ENCODE peak calls at places on chromosomes 2 and 18, in five cellular contexts. P, Y, I, T and E are unnamed samples.

GRCh38 chr2:2331905-2332280 is 818 bp upstream of the MYT1L start:
- DNase-seq in Y (no peak), I (no peak), T (no peak), P (peak), E (no peak)

GRCh38 chr2:2665834-2666133 is 334.7 kb upstream of the MYT1L start:
- DNase-seq in T (no peak), P (no peak), I (no peak), Y (no peak), E (no peak)

GRCh38 chr2:237210763-237211162 is 125.1 kb downstream of the COPS8 start:
- DNase-seq in P (no peak), Y (no peak), I (no peak), T (no peak), E (no peak)

GRCh38 chr2:217837001-217837491 is 165.7 kb downstream of the TNS1 start:
- DNase-seq in T (peak), P (no peak), Y (peak), I (no peak), E (no peak)

GRCh38 chr18:68314403-68314802 is 400.5 kb downstream of the TMX3 start:
- DNase-seq in Y (no peak), I (no peak), T (peak), P (no peak), E (peak)

GRCh38 chr2:234098675-234099195 is 48.2 kb downstream of the SPP2 start:
- DNase-seq in I (no peak), T (no peak), P (no peak), Y (no peak), E (no peak)

GRCh38 chr2:151916632-151917031 is 88.4 kb upstream of the ARL5A start:
- DNase-seq in I (no peak), P (no peak), Y (no peak), T (no peak), E (no peak)

GRCh38 chr2:105617631-105618350 is 126.9 kb upstream of the NCK2 start:
- DNase-seq in I (no peak), P (no peak), Y (no peak), T (peak), E (no peak)

GRCh38 chr2:201709747-201710146 is 11.3 kb upstream of the MPP4 start:
- DNase-seq in Y (no peak), P (no peak), T (no peak), I (no peak), E (no peak)

GRCh38 chr2:7738596-7738995 is 821.4 kb downstream of the RNF144A start:
- DNase-seq in Y (no peak), T (no peak), I (no peak), P (no peak), E (no peak)

GRCh38 chr18:23515911-23516546 is 12.7 kb downstream of the RMC1 start:
- DNase-seq in I (peak), T (peak), Y (no peak), P (peak), E (peak)

GRCh38 chr2:189253841-189254240 is 74.3 kb upstream of the COL5A2 start:
- DNase-seq in P (no peak), T (no peak), I (no peak), Y (no peak), E (no peak)

GRCh38 chr18:63588869-63589268 is 1.7 kb downstream of the SERPINB13 start:
- DNase-seq in P (no peak), T (no peak), Y (no peak), I (no peak), E (no peak)

GRCh38 chr2:240269380-240269779 is 128.9 kb upstream of the OTOS start:
- DNase-seq in T (no peak), P (no peak), I (no peak), Y (peak), E (no peak)

GRCh38 chr2:38483773-38484501 is 106.9 kb upstream of the ATL2 start:
- DNase-seq in P (no peak), T (no peak), I (no peak), Y (no peak), E (no peak)

GRCh38 chr2:222707102-222707688 is 35.7 kb downstream of the MOGAT1 start:
- DNase-seq in I (no peak), T (no peak), P (no peak), Y (no peak), E (no peak)

GRCh38 chr18:77101410-77102245 is 31.0 kb downstream of the MBP start:
- DNase-seq in I (peak), P (no peak), T (peak), Y (peak), E (peak)

GRCh38 chr18:6543330-6543908 is 128.7 kb upstream of the L3MBTL4 start:
- DNase-seq in Y (no peak), P (peak), T (peak), I (peak), E (no peak)

GRCh38 chr2:183579686-183580085 is 455.4 kb downstream of the NUP35 start:
- DNase-seq in P (peak), I (no peak), T (peak), Y (no peak), E (peak)

GRCh38 chr2:208929489-208929864 is 494.4 kb upstream of the MAP2 start:
- DNase-seq in I (no peak), T (no peak), P (no peak), Y (no peak), E (no peak)

GRCh38 chr2:226478121-226478809 is 321.4 kb downstream of the IRS1 start:
- DNase-seq in I (peak), P (peak), Y (peak), T (peak), E (peak)

GRCh38 chr2:237540823-237541222 is 25.6 kb upstream of the PRLH start:
- DNase-seq in Y (no peak), I (no peak), P (no peak), T (no peak), E (peak)

GRCh38 chr2:127100261-127101047 is 6.5 kb downstream of the BIN1 start:
- DNase-seq in P (no peak), I (peak), T (peak), Y (no peak), E (no peak)

GRCh38 chr2:232273903-232274598 is 104.5 kb upstream of the ALPP start:
- DNase-seq in T (no peak), P (no peak), Y (no peak), I (no peak), E (no peak)

GRCh38 chr2:74267068-74267467 is 68.7 kb downstream of the MTHFD2 start:
- DNase-seq in P (peak), T (peak), Y (no peak), I (peak), E (no peak)

GRCh38 chr18:3605562-3606443 is 155.8 kb downstream of the TGIF1 start:
- DNase-seq in I (no peak), T (peak), P (no peak), Y (no peak), E (peak)

GRCh38 chr2:137190411-137191190 is 425.3 kb downstream of the THSD7B start:
- DNase-seq in I (no peak), P (peak), Y (no peak), T (no peak), E (peak)

GRCh38 chr18:74652392-74652988 is 54.8 kb downstream of the ZNF407 start:
- DNase-seq in T (peak), I (peak), Y (no peak), P (peak), E (peak)

GRCh38 chr18:66754335-66754734 is 150.4 kb upstream of the CDH19 start:
- DNase-seq in T (no peak), I (no peak), P (no peak), Y (no peak), E (no peak)

GRCh38 chr2:121974919-121975654 is 219.6 kb downstream of the TSN start:
- DNase-seq in T (peak), P (peak), Y (no peak), I (peak), E (peak)
- H3K27ac ChIP-seq in T (peak), P (no peak), Y (peak), I (no peak), E (no peak)

GRCh38 chr18:34492652-34493051 is 217.4 kb upstream of the DTNA start:
- DNase-seq in P (no peak), I (no peak), T (peak), Y (no peak), E (no peak)
- H3K4me3 ChIP-seq in P (peak), I (no peak), T (peak), Y (peak), E (peak)

DNA sequence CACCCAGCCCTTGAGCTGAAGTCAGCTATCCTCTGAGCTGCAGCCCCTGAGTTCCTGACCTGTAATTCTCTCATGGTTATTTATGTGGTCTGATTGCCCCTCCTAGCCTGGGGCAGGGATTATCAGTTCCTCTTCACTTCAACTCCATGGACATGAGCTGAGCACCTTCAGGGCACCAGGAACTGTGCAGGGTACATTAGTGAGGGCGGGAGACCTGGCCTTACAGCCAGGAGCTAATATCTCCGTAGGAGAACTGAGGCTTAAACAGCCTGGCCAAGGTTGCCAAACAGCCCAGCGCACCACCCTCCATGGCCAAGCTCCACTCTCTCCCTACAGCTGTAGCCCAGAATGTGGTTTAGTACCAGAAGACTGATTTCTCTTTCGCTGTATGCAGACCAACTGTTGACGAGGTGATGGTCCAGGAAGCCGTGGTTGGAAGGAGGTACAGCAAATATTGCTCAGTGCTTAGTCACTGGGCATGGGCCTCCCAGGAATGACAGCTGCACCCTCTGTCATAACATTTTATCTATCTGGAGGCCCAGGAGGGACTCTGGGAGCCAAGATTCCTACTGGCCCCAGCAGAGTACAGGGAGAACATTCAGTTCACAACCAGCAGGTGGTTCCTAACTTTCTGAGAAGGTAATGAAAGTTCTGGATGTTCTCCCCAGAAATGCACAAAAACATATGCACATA is 228.7 kb upstream of the SIX2 start:
- DNase-seq in P (no peak), Y (peak), T (peak), I (peak), E (peak)
- TF ChIP-seq CTCF in P (peak), Y (no peak), T (peak), I (peak), E (peak)

GRCh38 chr2:19802088-19802806 is 99.5 kb downstream of the TTC32 start:
- DNase-seq in Y (no peak), T (no peak), P (no peak), I (no peak), E (peak)
- H3K27ac ChIP-seq in Y (peak), T (peak), P (no peak), I (peak), E (peak)

DNA sequence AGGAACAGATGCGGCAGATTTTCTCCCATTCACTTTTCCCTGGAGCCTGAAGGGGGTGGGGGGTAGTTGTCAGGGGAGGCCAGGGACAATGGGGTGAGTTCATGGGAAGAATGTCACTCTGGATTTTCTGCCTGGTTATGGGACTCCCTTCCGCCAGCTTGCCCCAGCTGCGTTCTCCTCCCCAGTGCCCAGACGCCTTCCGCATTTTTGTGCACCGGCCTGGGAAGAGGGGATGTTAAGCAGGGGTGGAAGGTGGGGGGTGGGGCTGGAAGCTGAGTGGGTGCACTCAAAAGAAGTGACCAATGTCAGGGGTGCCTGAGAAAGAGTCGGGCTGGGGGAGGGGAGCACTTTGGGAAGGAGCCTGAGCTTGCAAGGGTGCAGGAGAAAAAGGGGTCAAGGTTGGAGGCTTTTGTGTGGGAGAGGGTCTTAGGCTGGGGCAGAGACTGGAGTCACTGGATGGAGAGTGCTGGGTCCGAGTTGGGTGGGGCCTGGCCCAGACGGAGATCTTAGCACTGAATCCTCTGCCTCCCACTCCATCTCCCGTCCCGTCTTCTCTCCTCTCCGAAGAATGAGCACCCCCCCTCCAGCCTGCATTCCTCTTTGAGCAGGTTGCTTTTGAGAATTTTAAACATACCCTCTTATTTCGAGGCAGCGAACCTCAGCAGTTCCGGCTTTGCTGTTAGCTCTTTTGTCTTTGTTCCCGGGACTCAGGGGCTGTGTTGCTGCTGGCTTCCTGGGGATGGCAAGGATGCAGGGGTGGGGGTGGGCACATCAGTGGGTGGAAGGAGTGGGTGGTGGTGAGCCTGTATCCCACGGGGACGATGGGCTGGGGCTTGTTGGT is 2.7 kb downstream of the IGFBP2 start:
- DNase-seq in P (peak), I (no peak), T (no peak), Y (peak), E (no peak)
- H3K4me3 ChIP-seq in P (peak), I (no peak), T (peak), Y (peak), E (peak)

DNA sequence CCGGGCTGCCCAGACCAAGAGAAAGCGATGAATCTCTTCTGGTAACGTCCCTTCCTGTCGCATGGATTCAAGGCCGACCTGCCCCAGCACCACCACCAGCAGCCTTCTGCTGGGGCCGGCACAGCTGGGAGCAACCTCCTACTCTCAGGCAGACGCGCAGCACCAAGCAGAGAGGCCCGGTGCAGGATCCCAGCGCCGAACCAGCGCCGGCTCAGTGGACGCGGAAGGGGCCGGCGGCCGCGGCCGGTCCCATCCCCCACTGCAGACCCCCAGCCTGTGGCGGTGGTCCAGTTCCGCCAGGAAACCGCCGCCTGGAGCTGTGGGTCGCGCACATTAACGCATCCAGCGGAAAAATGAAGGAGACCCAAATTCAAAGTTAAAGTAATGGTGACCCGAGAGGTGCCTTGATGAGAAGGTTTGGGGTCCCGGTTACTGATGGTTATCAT is 525 bp upstream of the MAL start:
- DNase-seq in Y (no peak), I (no peak), T (no peak), P (no peak), E (no peak)
- TF ChIP-seq CTCF in Y (no peak), I (no peak), T (no peak), P (no peak), E (no peak)

DNA sequence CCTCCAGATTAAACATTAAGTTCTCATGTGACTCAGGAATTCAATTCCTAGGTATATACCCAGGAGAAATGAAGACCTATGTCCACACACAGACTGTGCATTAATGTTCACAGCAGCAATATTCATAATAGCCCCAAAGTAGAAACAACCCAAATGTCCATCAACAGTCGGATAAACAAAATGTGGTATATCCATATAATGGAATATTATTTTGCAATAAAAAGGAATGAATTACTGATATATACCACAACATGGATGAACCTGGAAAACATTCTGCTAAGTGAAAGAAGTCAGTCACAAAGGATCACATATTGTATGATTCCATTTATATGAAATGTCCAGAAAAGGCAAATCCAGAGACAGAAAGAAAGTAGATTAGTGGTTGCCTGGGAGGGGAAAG is 20.5 kb downstream of the PELI1 start:
- DNase-seq in I (no peak), P (no peak), T (no peak), Y (no peak), E (no peak)
- H3K27ac ChIP-seq in I (no peak), P (no peak), T (no peak), Y (no peak), E (no peak)

GRCh38 chr2:113237604-113238003 is 41.1 kb downstream of the PAX8 start:
- DNase-seq in T (no peak), I (no peak), Y (no peak), P (no peak), E (no peak)

GRCh38 chr2:113242318-113242717 is 36.4 kb downstream of the PAX8 start:
- DNase-seq in T (no peak), Y (no peak), I (no peak), P (no peak), E (no peak)

GRCh38 chr2:113240915-113241911 is 37.5 kb downstream of the PAX8 start:
- DNase-seq in P (no peak), I (peak), Y (peak), T (peak), E (peak)

GRCh38 chr2:113236367-113237159 is 42.2 kb downstream of the PAX8 start:
- DNase-seq in T (no peak), Y (no peak), I (no peak), P (no peak), E (no peak)

DNA sequence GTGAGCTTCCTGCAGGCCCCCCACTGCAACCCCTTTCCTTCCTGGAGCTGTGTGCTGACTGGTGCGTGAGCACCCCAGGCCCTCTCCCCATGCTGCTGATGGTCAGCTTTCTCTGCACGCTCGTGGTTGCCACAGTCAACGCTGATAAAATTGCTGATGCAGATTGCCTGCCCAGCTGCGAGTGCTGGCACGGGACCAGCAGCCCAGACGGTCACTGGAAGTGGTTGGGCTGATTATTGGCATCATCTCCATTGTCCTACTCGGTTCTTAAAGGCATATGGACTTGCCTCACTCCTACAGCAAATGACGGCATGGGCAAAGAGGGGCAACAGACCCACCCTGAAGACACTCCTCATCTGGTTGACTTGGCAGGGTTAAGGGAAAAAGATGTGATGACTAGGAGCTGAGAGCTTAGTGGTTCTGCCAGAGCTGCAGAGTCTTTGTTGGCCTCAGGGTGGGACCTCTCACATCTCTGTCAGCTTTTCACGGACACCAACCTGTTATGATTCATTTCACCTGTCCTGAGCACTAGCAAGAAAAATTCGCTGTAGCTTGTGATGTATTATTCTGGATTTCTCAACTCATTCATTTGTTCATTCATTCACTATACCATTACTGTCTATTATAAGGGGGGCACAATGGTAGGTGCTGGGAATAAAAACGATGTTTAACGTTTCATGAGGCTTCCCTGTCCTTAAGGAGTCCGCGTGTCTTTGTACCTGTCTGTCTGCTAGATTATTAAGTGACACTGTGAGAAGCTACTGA is 38.4 kb downstream of the PAX8 start:
- DNase-seq in P (no peak), I (peak), Y (peak), T (peak), E (peak)
- H3K4me3 ChIP-seq in P (no peak), I (peak), Y (peak), T (no peak), E (no peak)

DNA sequence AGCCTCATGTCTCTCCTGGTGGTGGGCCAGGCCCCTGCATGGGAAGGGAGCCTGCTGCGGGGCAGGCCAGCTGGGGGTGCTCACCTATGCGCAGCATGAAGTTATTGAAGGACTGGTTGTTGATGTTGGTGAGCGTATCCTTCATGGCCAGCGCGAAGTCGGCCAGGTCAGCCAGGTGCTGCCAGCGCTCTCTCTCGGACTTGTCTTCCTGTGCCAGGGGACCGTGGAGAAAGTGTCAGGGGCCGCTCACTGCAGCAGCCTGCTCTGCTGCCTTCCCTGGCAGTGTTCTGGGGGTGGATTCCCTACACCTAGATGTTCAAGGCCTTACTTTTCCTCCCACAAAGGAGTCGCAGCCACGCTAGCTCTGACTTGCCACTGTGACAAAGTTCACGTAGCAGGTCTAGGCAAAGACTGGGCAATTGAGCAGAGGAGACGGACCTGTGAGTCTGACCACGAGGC is 28.2 kb downstream of the CENPO start:
- DNase-seq in P (no peak), Y (peak), T (no peak), I (no peak), E (no peak)
- TF ChIP-seq CTCF in P (no peak), Y (no peak), T (no peak), I (no peak), E (peak)

DNA sequence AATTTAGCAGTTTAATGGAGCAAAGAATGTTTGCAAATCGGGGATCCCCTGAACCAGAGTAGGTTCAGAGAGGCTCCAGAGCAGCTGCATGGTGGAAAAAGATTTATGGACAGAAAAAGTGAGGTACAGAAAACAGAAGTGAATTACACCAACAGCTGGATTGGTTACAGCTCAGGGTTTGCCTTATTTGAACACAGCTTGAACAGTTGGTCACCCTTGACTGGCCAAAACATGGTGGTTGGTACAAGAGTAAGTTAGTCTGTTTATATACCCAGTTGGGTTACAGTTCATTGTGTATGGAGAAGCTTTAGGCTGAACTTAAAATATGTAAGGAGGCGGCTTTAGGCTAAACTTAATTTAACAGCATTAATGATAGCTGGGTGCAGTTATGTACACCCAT is 5.4 kb upstream of the CDCA7 start:
- DNase-seq in P (no peak), T (no peak), Y (no peak), I (no peak), E (no peak)
- H3K27ac ChIP-seq in P (no peak), T (no peak), Y (no peak), I (no peak), E (no peak)